ENCODE peak calls at places on chromosome 11, in five cellular contexts. One of them, this sample, is unnamed.
A peak's percentile ranks its signal among the peaks of the same experiment; 100 is the strongest.

GRCh38 chr11:12725047-12725862 is 51.0 kb downstream of the TEAD1 start:
- DNase-seq in HepG2: no peak
- DNase-seq in K562: no peak
- DNase-seq in SK-N-SH: no peak
- DNase-seq in GM12878: no peak
- DNase-seq in this sample: no peak

GRCh38 chr11:17697175-17697949 is 22.0 kb upstream of the MYOD1 start:
- DNase-seq in K562: no peak
- DNase-seq in HepG2: no peak
- DNase-seq in GM12878: no peak
- DNase-seq in SK-N-SH: no peak
- DNase-seq in this sample: no peak

GRCh38 chr11:9731256-9731655 is 67.4 kb downstream of the SWAP70 start:
- DNase-seq in HepG2: no peak
- DNase-seq in K562: no peak
- DNase-seq in GM12878: no peak
- DNase-seq in SK-N-SH: no peak
- DNase-seq in this sample: no peak

GRCh38 chr11:95596011-95596489 is 193.5 kb downstream of the FAM76B start:
- DNase-seq in GM12878: no peak
- DNase-seq in HepG2: no peak
- DNase-seq in SK-N-SH: peak; percentile 3
- DNase-seq in K562: no peak
- DNase-seq in this sample: no peak

GRCh38 chr11:12696911-12697581 is 22.8 kb downstream of the TEAD1 start:
- DNase-seq in K562: no peak
- DNase-seq in GM12878: no peak
- DNase-seq in HepG2: no peak
- DNase-seq in SK-N-SH: no peak
- DNase-seq in this sample: peak; percentile 57

GRCh38 chr11:74731301-74732094 is at the start of gene CHRDL2:
- DNase-seq in GM12878: no peak
- DNase-seq in SK-N-SH: peak; percentile 82
- DNase-seq in K562: no peak
- DNase-seq in HepG2: no peak
- DNase-seq in this sample: no peak

GRCh38 chr11:76033699-76034098 is 172.6 kb downstream of the WNT11 start:
- DNase-seq in K562: no peak
- DNase-seq in GM12878: peak; percentile 16
- DNase-seq in HepG2: no peak
- DNase-seq in SK-N-SH: no peak
- DNase-seq in this sample: no peak

GRCh38 chr11:9489366-9489765 is 28.6 kb downstream of the ZNF143 start:
- DNase-seq in HepG2: no peak
- DNase-seq in SK-N-SH: no peak
- DNase-seq in GM12878: no peak
- DNase-seq in K562: no peak
- DNase-seq in this sample: no peak

GRCh38 chr11:57456960-57457642 is 3.2 kb upstream of the RTN4RL2 start:
- DNase-seq in K562: peak; percentile 80
- DNase-seq in HepG2: peak; percentile 82
- DNase-seq in SK-N-SH: peak; percentile 85
- DNase-seq in GM12878: no peak
- DNase-seq in this sample: peak; percentile 79

GRCh38 chr11:50037282-50037681 is 4.6 kb downstream of the OR4C45 start:
- DNase-seq in K562: no peak
- DNase-seq in HepG2: no peak
- DNase-seq in SK-N-SH: no peak
- DNase-seq in GM12878: no peak
- DNase-seq in this sample: no peak

GRCh38 chr11:33620423-33621120 is 80.1 kb downstream of the C11orf91 start:
- DNase-seq in SK-N-SH: peak; percentile 34
- DNase-seq in HepG2: no peak
- DNase-seq in K562: no peak
- DNase-seq in GM12878: no peak
- DNase-seq in this sample: no peak

GRCh38 chr11:68397256-68397655 is 63.3 kb upstream of the PPP6R3 start:
- DNase-seq in GM12878: no peak
- DNase-seq in K562: no peak
- DNase-seq in HepG2: no peak
- DNase-seq in SK-N-SH: no peak
- DNase-seq in this sample: no peak

GRCh38 chr11:130397780-130398179 is 30.6 kb downstream of the ADAMTS8 start:
- DNase-seq in GM12878: no peak
- DNase-seq in SK-N-SH: no peak
- DNase-seq in K562: no peak
- DNase-seq in HepG2: no peak
- DNase-seq in this sample: no peak

GRCh38 chr11:2672553-2673249 is 27.1 kb downstream of the KCNQ1OT1 start:
- DNase-seq in GM12878: no peak
- DNase-seq in HepG2: no peak
- DNase-seq in SK-N-SH: no peak
- DNase-seq in K562: no peak
- DNase-seq in this sample: no peak

GRCh38 chr11:11998091-11998781 is 10.2 kb downstream of the DKK3 start:
- DNase-seq in SK-N-SH: no peak
- DNase-seq in K562: no peak
- DNase-seq in GM12878: peak; percentile 21
- DNase-seq in HepG2: no peak
- DNase-seq in this sample: no peak

GRCh38 chr11:9144828-9145227 is 53.4 kb upstream of the SCUBE2 start:
- DNase-seq in SK-N-SH: no peak
- DNase-seq in HepG2: no peak
- DNase-seq in K562: no peak
- DNase-seq in GM12878: no peak
- DNase-seq in this sample: no peak

DNA sequence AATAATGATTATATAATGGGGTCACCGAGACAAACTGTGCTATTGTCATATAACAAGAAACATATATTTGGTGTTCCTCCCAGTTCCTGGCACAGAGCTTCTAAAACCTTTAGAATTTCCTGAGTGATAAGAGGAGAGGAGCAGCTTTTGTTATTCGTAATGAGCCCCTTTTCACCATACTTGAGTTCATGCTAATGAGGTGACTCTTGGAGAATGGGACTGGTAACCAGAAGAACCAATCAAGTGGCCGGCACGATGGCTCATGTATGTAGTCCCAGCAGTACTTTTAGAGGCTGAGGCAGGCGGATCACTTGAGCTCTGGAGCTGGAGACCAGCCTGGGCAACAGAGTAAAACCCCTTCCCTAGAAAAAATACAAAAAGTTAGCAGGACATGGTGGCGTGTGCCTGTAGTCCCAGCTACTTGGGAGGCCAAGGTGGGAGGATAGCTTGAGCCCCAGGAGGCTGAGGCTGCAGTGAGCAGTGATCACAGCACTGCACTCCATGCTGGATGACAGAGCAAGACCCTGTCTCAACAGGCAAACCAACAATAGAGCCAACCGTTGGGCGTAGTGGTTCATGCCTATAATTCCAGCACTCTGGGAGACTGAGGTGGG is 62.7 kb upstream of the FTH1 start:
- DNase-seq in K562: no peak
- DNase-seq in SK-N-SH: no peak
- DNase-seq in HepG2: no peak
- DNase-seq in GM12878: no peak
- DNase-seq in this sample: no peak
- TF ChIP-seq ZBTB33 in K562: no peak
- TF ChIP-seq ZBTB33 in SK-N-SH: no peak
- TF ChIP-seq ZBTB33 in HepG2: no peak
- TF ChIP-seq ZBTB33 in GM12878: no peak
- TF ChIP-seq ZBTB33 in this sample: no peak

GRCh38 chr11:31943056-31943780 is 132.1 kb upstream of the PAX6 start:
- DNase-seq in SK-N-SH: no peak
- DNase-seq in HepG2: no peak
- DNase-seq in GM12878: peak; percentile 74
- DNase-seq in K562: no peak
- DNase-seq in this sample: no peak

DNA sequence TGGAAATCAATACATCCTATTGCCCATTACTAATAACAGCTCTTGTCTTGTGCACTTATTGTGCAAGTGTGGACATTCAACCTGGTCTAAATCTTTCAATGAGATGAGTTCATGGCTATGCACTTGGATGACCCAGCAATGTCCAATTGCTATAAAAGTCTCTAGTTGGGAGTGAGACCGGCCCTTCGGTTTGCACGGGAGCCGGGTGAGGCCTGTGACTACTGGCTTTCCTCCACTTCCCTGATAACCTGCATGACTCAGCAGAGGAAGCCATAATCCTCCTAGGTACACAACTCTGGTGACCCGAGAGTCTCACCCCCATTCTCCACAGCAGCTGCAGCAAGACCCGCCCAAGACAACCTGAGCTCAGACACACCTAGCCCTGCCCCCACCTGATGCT is 135.9 kb upstream of the PAX6 start:
- DNase-seq in GM12878: no peak
- DNase-seq in HepG2: no peak
- DNase-seq in SK-N-SH: no peak
- DNase-seq in K562: no peak
- DNase-seq in this sample: no peak
- TF ChIP-seq YY1 in GM12878: no peak
- TF ChIP-seq YY1 in HepG2: no peak
- TF ChIP-seq YY1 in SK-N-SH: no peak
- TF ChIP-seq YY1 in K562: no peak
- TF ChIP-seq YY1 in this sample: no peak

DNA sequence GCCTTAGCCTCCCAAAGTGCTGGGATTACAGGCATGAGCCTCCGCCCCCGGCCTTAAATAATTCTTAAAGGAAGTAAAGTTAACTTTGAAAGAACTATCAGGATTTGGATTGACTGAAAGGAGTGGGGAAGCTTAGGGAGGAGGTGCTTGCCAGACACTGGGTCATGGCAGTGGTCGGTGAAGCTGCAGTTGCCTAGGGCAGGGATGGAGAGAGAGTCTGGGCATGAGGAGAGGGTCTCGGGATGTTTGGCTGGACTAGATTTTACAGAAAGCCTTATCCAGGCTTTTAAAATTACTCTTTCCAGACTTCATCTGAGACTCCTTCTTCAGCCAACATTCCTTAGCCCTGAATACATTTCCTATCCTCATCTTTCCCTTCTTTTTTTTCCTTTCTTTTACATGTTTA is 520 bp upstream of the NNMT start:
- DNase-seq in K562: no peak
- DNase-seq in GM12878: no peak
- DNase-seq in SK-N-SH: no peak
- DNase-seq in HepG2: no peak
- DNase-seq in this sample: no peak
- TF ChIP-seq JUND in K562: no peak
- TF ChIP-seq JUND in GM12878: no peak
- TF ChIP-seq JUND in SK-N-SH: peak; percentile 8
- TF ChIP-seq JUND in HepG2: no peak
- TF ChIP-seq JUND in this sample: no peak

GRCh38 chr11:46387919-46388618 is 3.5 kb downstream of the CHRM4 start:
- DNase-seq in HepG2: no peak
- DNase-seq in GM12878: no peak
- DNase-seq in K562: peak; percentile 28
- DNase-seq in SK-N-SH: no peak
- DNase-seq in this sample: no peak
- TF ChIP-seq ZBTB33 in HepG2: no peak
- TF ChIP-seq ZBTB33 in GM12878: no peak
- TF ChIP-seq ZBTB33 in K562: peak; percentile 34
- TF ChIP-seq ZBTB33 in SK-N-SH: no peak
- TF ChIP-seq ZBTB33 in this sample: no peak

DNA sequence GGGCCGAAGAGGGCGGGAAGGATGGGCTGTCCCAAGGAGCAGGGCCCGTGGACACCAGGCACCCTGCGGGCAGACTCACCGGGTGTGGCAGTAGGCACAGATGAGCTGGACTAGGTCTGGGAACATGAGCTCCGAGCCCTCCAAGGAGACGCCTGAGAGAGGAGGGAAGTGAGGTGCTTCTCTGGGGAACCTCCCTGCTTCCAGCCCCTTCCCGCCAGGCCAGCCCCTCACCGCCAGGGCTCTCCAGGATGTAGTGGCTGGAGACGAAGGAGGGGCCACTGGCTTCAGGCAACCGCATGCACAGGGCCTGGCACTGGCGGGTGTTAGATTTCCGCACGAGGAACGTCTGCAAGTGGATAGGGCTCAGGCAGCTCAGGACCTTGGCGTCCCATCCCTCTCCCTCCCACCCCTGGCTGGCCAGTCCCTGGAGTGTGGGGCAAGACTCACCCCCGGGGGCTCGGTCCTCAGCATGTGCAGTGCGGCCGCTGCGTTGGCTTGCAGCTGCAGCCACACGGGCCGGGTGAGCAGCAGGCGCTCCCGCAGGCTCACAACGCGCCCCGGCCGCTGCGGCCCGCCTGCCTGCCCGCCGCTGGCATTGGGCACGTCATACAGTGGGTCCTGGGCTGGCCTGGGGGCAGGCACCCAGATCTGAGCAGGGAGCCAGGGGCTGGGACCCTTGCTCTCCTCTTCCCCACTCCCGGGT is 552 bp downstream of the RIN1 start:
- DNase-seq in HepG2: no peak
- DNase-seq in K562: peak; percentile 9
- DNase-seq in SK-N-SH: peak; percentile 81
- DNase-seq in GM12878: no peak
- DNase-seq in this sample: no peak
- TF ChIP-seq YY1 in HepG2: no peak
- TF ChIP-seq YY1 in K562: no peak
- TF ChIP-seq YY1 in SK-N-SH: no peak
- TF ChIP-seq YY1 in GM12878: no peak
- TF ChIP-seq YY1 in this sample: no peak

This sample was measured in HCT116.